ENCODE peak calls at places on chromosomes 7 and 10, in six cellular contexts. C, P, V, Q, W and H are unnamed samples.

GRCh38 chr7:129493555-129493954 is 8.8 kb upstream of the SMKR1 start:
- DNase-seq in C (peak; percentile 19), P (no peak), V (no peak), Q (peak; percentile 38), W (no peak), H (no peak)

GRCh38 chr10:70753841-70754621 is 31.1 kb downstream of the TBATA start:
- DNase-seq in C (no peak), P (peak; percentile 46), V (no peak), Q (no peak), W (no peak), H (no peak)

GRCh38 chr7:7709263-7709662 is 9.1 kb downstream of the RPA3 start:
- DNase-seq in C (no peak), P (no peak), V (no peak), Q (no peak), W (no peak), H (no peak)

GRCh38 chr7:97011104-97011503 is 5.8 kb downstream of the DLX6 start:
- DNase-seq in C (no peak), P (no peak), V (no peak), Q (no peak), W (no peak), H (no peak)

GRCh38 chr10:28137907-28138880 is 139.3 kb upstream of the ODAD2 start:
- DNase-seq in C (peak; percentile 23), P (no peak), V (no peak), Q (no peak), W (no peak), H (peak; percentile 97)

GRCh38 chr10:63977329-63977923 is 456.2 kb downstream of the REEP3 start:
- DNase-seq in C (peak; percentile 48), P (no peak), V (no peak), Q (peak; percentile 28), W (peak; percentile 55), H (no peak)

GRCh38 chr10:191703-192518 is 56.7 kb downstream of the ZMYND11 start:
- DNase-seq in C (peak; percentile 78), P (no peak), V (no peak), Q (peak; percentile 72), W (peak; percentile 74), H (no peak)

GRCh38 chr10:22466763-22467334 is 121.6 kb downstream of the SPAG6 start:
- DNase-seq in C (no peak), P (no peak), V (no peak), Q (no peak), W (no peak), H (no peak)

GRCh38 chr7:42471573-42472174 is 234.7 kb upstream of the GLI3 start:
- DNase-seq in C (no peak), P (no peak), V (no peak), Q (no peak), W (no peak), H (no peak)

DNA sequence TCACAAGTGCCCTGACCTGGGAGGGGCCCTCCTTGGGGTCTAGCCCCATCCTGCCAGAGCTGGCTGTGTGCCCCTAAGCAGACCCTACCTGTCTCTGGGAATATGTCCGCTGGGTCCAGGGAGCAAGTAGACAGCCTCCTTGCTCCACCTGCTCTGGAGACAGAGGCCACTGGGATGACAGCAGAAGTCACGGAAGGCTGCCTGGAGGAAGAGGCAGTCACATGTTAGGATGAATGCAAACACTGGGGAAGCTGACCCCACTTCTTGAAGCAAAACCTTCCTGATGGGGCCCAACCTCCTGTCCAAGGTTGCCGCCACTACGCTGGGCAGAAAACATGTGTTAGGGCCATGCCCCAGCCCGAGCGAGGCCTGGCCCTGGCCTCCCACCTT is 11.7 kb upstream of the LFNG start:
- DNase-seq in C (no peak), P (no peak), V (no peak), Q (no peak), W (no peak), H (no peak)
- H3K4me3 ChIP-seq in C (no peak overlapping the region), P (no peak overlapping the region), V (no peak overlapping the region), Q (no peak overlapping the region), W (no peak overlapping the region), H (no peak overlapping the region)

GRCh38 chr7:18499407-18500197 is 4.1 kb downstream of the HDAC9 start:
- DNase-seq in C (no peak), P (no peak), V (no peak), Q (no peak), W (no peak), H (no peak)
- H3K4me3 ChIP-seq in C (no peak overlapping the region), P (no peak overlapping the region), V (no peak overlapping the region), Q (no peak overlapping the region), W (no peak overlapping the region), H (no peak overlapping the region)

DNA sequence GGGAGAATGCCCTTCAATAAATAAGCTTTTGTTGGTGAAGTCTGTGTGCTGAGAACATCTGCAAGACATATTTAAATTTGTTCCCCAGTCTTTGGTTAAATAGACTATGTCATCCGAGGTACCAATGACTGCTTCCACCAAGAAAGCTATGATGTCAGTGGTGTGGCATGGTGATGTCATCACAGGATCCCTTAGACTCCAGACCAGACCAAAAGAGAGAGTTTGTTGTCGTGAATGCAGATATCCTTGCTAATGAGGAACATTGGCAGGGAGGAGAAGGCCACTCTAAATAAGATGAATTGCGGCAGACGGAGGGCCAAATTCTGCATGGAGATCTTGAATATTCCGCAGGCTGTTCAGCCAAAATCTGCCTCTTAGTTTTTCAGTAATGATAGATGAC is 11.9 kb upstream of the CAMK1D start:
- DNase-seq in C (peak; percentile 43), P (no peak), V (no peak), Q (peak; percentile 27), W (peak; percentile 70), H (no peak)
- H3K4me3 ChIP-seq in C (no peak overlapping the region), P (no peak overlapping the region), V (no peak overlapping the region), Q (no peak overlapping the region), W (no peak overlapping the region), H (no peak overlapping the region)

GRCh38 chr10:98186681-98187080 is 52.2 kb downstream of the R3HCC1L start:
- DNase-seq in C (no peak), P (no peak), V (no peak), Q (no peak), W (no peak), H (peak; percentile 5)
- H3K4me3 ChIP-seq in C (no peak overlapping the region), P (no peak overlapping the region), V (no peak overlapping the region), Q (no peak overlapping the region), W (no peak overlapping the region), H (no peak overlapping the region)

GRCh38 chr7:100169147-100169850 is 882 bp upstream of the GAL3ST4 start:
- DNase-seq in C (no peak), P (peak; percentile 29), V (no peak), Q (no peak), W (no peak), H (no peak)

GRCh38 chr7:100167912-100168323 is 499 bp downstream of the GAL3ST4 start:
- DNase-seq in C (no peak), P (peak; percentile 48), V (no peak), Q (peak; percentile 30), W (no peak), H (no peak)

GRCh38 chr7:100163871-100164270 is 4.5 kb downstream of the GAL3ST4 start:
- DNase-seq in C (no peak), P (no peak), V (no peak), Q (no peak), W (no peak), H (no peak)

GRCh38 chr7:100166966-100167911 is 1.2 kb downstream of the GAL3ST4 start:
- DNase-seq in C (no peak), P (peak; percentile 43), V (no peak), Q (no peak), W (no peak), H (no peak)

DNA sequence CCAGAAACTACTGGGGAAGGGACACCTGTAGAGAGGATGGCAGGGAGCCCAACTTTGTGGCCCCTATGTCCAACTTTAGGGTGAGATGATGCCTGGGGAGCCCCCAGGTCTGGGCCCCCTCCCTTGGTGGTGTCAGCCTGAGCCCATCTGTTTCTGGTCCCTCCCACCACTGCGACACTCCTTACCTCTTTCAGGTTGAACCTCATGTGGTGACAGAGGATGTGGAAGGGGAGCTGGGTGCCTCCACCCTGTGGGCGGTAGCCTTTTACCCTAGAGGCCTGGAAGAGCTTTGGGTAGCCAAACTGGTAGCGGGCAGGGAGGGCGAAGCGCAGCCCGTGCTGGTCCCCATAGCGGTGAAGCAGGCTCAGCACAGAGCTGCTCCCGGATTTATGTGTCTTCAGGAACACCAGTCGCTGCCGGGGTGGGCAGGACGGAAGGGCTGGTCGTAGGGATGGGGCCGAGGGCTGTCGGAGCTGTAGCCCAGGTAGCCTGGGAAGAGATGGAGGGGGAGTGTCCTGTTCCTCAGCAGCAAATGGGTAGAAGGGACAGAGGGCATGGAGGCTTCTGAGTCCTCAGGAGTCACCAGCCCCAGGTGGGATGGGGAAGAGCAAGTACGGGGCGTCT is 2.0 kb downstream of the GAL3ST4 start:
- DNase-seq in C (no peak), P (peak; percentile 54), V (no peak), Q (no peak), W (no peak), H (no peak)
- H3K4me3 ChIP-seq in C (no peak overlapping the region), P (no peak overlapping the region), V (no peak overlapping the region), Q (no peak overlapping the region), W (no peak overlapping the region), H (no peak overlapping the region)

GRCh38 chr7:158758563-158759244 is 54.1 kb upstream of the NCAPG2 start:
- DNase-seq in C (no peak), P (no peak), V (no peak), Q (no peak), W (no peak), H (no peak)
- H3K4me3 ChIP-seq in C (no peak overlapping the region), P (no peak overlapping the region), V (no peak overlapping the region), Q (no peak overlapping the region), W (no peak overlapping the region), H (no peak overlapping the region)